ENCODE peak calls at places on chromosomes 4 and X, in eight cellular contexts. M, U, T, Z, L, W, B and D are unnamed samples.

GRCh38 chr4:337932-338758 is 531 bp downstream of the ZNF141 start:
- DNase-seq in U (peak), W (no peak), T (peak), L (no peak), M (no peak), Z (no peak), B (no peak), D (peak)

GRCh38 chrX:138191998-138192397 is 519.5 kb downstream of the FGF13 start:
- DNase-seq in L (no peak), B (no peak), M (no peak), T (peak), Z (no peak), U (peak), W (no peak), D (no peak)

GRCh38 chr4:3443750-3444309 is 2.1 kb downstream of the HGFAC start:
- DNase-seq in Z (no peak), B (no peak), M (no peak), T (no peak), U (no peak), W (no peak), L (no peak), D (no peak)

GRCh38 chrX:111145878-111146277 is 49.9 kb downstream of the PAK3 start:
- DNase-seq in T (no peak), L (no peak), B (no peak), W (no peak), Z (no peak), M (no peak), U (no peak), D (no peak)

GRCh38 chr4:141329174-141329569 is 108.5 kb downstream of the ZNF330 start:
- DNase-seq in W (no peak), Z (peak), M (no peak), B (no peak), U (no peak), T (no peak), L (no peak), D (no peak)

GRCh38 chr4:57231781-57232180 is 121.6 kb upstream of the IGFBP7 start:
- DNase-seq in L (no peak), T (no peak), Z (no peak), M (no peak), B (no peak), W (no peak), U (no peak), D (no peak)

GRCh38 chr4:38204317-38205060 is 244.3 kb downstream of the PTTG2 start:
- DNase-seq in T (no peak), L (no peak), B (no peak), Z (no peak), U (no peak), W (no peak), M (no peak), D (no peak)

GRCh38 chrX:125203737-125204578 is 115.7 kb upstream of the TEX13C start:
- DNase-seq in W (no peak), Z (no peak), B (peak), M (no peak), U (no peak), T (peak), L (peak), D (no peak)

GRCh38 chr4:27702710-27703431 is 842.2 kb downstream of the STIM2 start:
- DNase-seq in B (no peak), M (no peak), L (peak), U (peak), Z (no peak), W (no peak), T (no peak), D (no peak)

GRCh38 chr4:17642404-17642783 is 28.0 kb downstream of the MED28 start:
- DNase-seq in T (no peak), W (no peak), B (no peak), M (no peak), L (no peak), U (no peak), Z (no peak), D (no peak)

GRCh38 chrX:67543818-67544217 is at the start of gene AR:
- DNase-seq in T (no peak), B (no peak), W (no peak), L (no peak), M (no peak), U (no peak), Z (no peak), D (no peak)

GRCh38 chrX:69740317-69740716 is 124.4 kb downstream of the EDA start:
- DNase-seq in T (no peak), U (no peak), W (no peak), B (no peak), M (no peak), L (no peak), Z (no peak), D (no peak)

GRCh38 chr4:185880571-185880970 is 68.6 kb upstream of the SORBS2 start:
- DNase-seq in B (peak), T (no peak), M (no peak), L (peak), U (no peak), Z (no peak), W (no peak), D (no peak)

GRCh38 chr4:177239878-177240277 is 69.8 kb upstream of the NEIL3 start:
- DNase-seq in W (no peak), Z (no peak), L (no peak), M (no peak), T (no peak), U (no peak), B (no peak), D (no peak)

GRCh38 chr4:152696764-152697250 is 17.0 kb upstream of the TMEM154 start:
- DNase-seq in U (no peak), M (peak), T (peak), W (no peak), L (no peak), B (no peak), Z (no peak), D (peak)

GRCh38 chr4:39649639-39650265 is 11.1 kb upstream of the SMIM14 start:
- DNase-seq in M (no peak), T (no peak), B (no peak), W (no peak), L (no peak), Z (no peak), U (no peak), D (no peak)

GRCh38 chr4:162461952-162462351 is 298.2 kb upstream of the FSTL5 start:
- DNase-seq in T (no peak), L (peak), W (no peak), M (no peak), B (no peak), U (no peak), Z (no peak), D (no peak)

GRCh38 chr4:107997794-107998193 is 8.1 kb downstream of the HADH start:
- DNase-seq in W (no peak), B (no peak), Z (no peak), T (no peak), L (no peak), U (no peak), M (no peak), D (no peak)

GRCh38 chr4:182764137-182764536 is 153.0 kb downstream of the DCTD start:
- DNase-seq in B (no peak), T (no peak), M (no peak), U (no peak), W (no peak), L (no peak), Z (no peak), D (no peak)

GRCh38 chr4:148265627-148266026 is 176.6 kb downstream of the NR3C2 start:
- DNase-seq in L (no peak), W (no peak), M (no peak), Z (no peak), T (no peak), B (no peak), U (no peak), D (no peak)

GRCh38 chrX:154797006-154797405 is 8.3 kb downstream of the MPP1 start:
- DNase-seq in L (no peak), T (no peak), M (no peak), U (no peak), B (no peak), Z (no peak), W (no peak), D (no peak)

GRCh38 chrX:54358424-54359211 is 772 bp upstream of the WNK3 start:
- DNase-seq in B (peak), U (peak), T (peak), W (peak), L (peak), Z (no peak), M (peak), D (no peak)

GRCh38 chrX:119605739-119606507 is at the start of gene NKRF:
- DNase-seq in M (peak), Z (peak), T (peak), W (no peak), L (peak), U (peak), B (peak), D (peak)

GRCh38 chrX:150731795-150732194 is 38.6 kb downstream of the MTMR1 start:
- DNase-seq in M (no peak), U (no peak), T (peak), B (no peak), W (no peak), Z (peak), L (no peak), D (no peak)

GRCh38 chrX:107429090-107429489 is 20.4 kb upstream of the FRMPD3 start:
- DNase-seq in W (no peak), B (no peak), U (peak), T (no peak), L (peak), M (peak), Z (no peak), D (peak)